ENCODE peak calls at places on chromosomes 5 and 9, in seven cellular contexts. One of them, this sample, is unnamed.

GRCh38 chr9:105887679-105888078 is 193.3 kb downstream of the TMEM38B start:
- DNase-seq in fibroblast of pulmonary artery: no peak
- DNase-seq in stomach: no peak
- DNase-seq in epithelial cell of proximal tubule: no peak
- DNase-seq in HCT116: no peak
- DNase-seq in OCI-LY7: no peak
- DNase-seq in colonic mucosa: no peak
- DNase-seq in this sample: no peak

GRCh38 chr5:27308151-27308550 is 269.8 kb upstream of the CDH9 start:
- DNase-seq in OCI-LY7: no peak
- DNase-seq in colonic mucosa: no peak
- DNase-seq in epithelial cell of proximal tubule: peak; percentile 20
- DNase-seq in fibroblast of pulmonary artery: no peak
- DNase-seq in stomach: no peak
- DNase-seq in HCT116: no peak
- DNase-seq in this sample: no peak

GRCh38 chr5:127001621-127002296 is 28.6 kb downstream of the MARCHF3 start:
- DNase-seq in OCI-LY7: no peak
- DNase-seq in epithelial cell of proximal tubule: no peak
- DNase-seq in HCT116: no peak
- DNase-seq in stomach: no peak
- DNase-seq in colonic mucosa: no peak
- DNase-seq in fibroblast of pulmonary artery: peak; percentile 88
- DNase-seq in this sample: no peak

GRCh38 chr5:145260670-145261069 is 574.5 kb downstream of the PRELID2 start:
- DNase-seq in fibroblast of pulmonary artery: no peak
- DNase-seq in colonic mucosa: no peak
- DNase-seq in stomach: no peak
- DNase-seq in HCT116: no peak
- DNase-seq in epithelial cell of proximal tubule: no peak
- DNase-seq in OCI-LY7: no peak
- DNase-seq in this sample: no peak

GRCh38 chr5:33827335-33827734 is 64.5 kb downstream of the ADAMTS12 start:
- DNase-seq in fibroblast of pulmonary artery: no peak
- DNase-seq in OCI-LY7: no peak
- DNase-seq in HCT116: no peak
- DNase-seq in colonic mucosa: no peak
- DNase-seq in epithelial cell of proximal tubule: no peak
- DNase-seq in stomach: no peak
- DNase-seq in this sample: no peak

GRCh38 chr5:67267522-67268232 is 71.1 kb upstream of the CD180 start:
- DNase-seq in colonic mucosa: peak; percentile 32
- DNase-seq in stomach: no peak
- DNase-seq in fibroblast of pulmonary artery: no peak
- DNase-seq in HCT116: no peak
- DNase-seq in OCI-LY7: no peak
- DNase-seq in epithelial cell of proximal tubule: no peak
- DNase-seq in this sample: peak; percentile 59

GRCh38 chr5:139481580-139482049 is 943 bp downstream of the STING1 start:
- DNase-seq in stomach: no peak
- DNase-seq in fibroblast of pulmonary artery: peak; percentile 35
- DNase-seq in epithelial cell of proximal tubule: no peak
- DNase-seq in colonic mucosa: peak; percentile 56
- DNase-seq in OCI-LY7: no peak
- DNase-seq in HCT116: no peak
- DNase-seq in this sample: no peak

GRCh38 chr5:177086918-177087706 is 397 bp downstream of the FGFR4 start:
- DNase-seq in colonic mucosa: peak; percentile 91
- DNase-seq in HCT116: peak; percentile 61
- DNase-seq in fibroblast of pulmonary artery: no peak
- DNase-seq in OCI-LY7: peak; percentile 69
- DNase-seq in stomach: peak; percentile 70
- DNase-seq in epithelial cell of proximal tubule: peak; percentile 27
- DNase-seq in this sample: no peak

DNA sequence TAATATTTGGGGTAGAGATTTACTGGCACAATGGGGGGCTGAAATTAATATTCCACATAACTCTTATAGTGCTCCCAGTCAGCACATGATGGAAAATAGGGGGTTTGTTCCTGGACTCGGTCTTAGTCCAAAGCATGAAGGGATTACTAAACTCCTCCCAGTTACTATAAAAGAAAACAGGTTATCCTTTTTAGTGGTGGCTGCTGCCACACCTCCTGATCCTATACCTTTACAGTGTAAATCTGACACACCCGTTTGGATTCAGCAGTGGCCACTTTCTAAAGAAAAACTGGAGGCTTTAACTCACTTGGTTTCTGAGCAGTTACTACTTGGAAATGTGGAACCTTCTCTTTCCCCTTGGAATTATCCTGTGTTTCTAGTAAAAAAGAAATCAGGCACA is 572.9 kb upstream of the PTGER4 start:
- DNase-seq in epithelial cell of proximal tubule: no peak
- DNase-seq in OCI-LY7: no peak
- DNase-seq in colonic mucosa: peak; percentile 44
- DNase-seq in stomach: no peak
- DNase-seq in HCT116: no peak
- DNase-seq in fibroblast of pulmonary artery: no peak
- DNase-seq in this sample: no peak
- H3K4me3 ChIP-seq in epithelial cell of proximal tubule: no peak overlapping the region
- H3K4me3 ChIP-seq in OCI-LY7: no peak overlapping the region
- H3K4me3 ChIP-seq in colonic mucosa: no peak overlapping the region
- H3K4me3 ChIP-seq in stomach: no peak overlapping the region
- H3K4me3 ChIP-seq in HCT116: no peak overlapping the region
- H3K4me3 ChIP-seq in fibroblast of pulmonary artery: no peak overlapping the region
- H3K4me3 ChIP-seq in this sample: no peak overlapping the region

DNA sequence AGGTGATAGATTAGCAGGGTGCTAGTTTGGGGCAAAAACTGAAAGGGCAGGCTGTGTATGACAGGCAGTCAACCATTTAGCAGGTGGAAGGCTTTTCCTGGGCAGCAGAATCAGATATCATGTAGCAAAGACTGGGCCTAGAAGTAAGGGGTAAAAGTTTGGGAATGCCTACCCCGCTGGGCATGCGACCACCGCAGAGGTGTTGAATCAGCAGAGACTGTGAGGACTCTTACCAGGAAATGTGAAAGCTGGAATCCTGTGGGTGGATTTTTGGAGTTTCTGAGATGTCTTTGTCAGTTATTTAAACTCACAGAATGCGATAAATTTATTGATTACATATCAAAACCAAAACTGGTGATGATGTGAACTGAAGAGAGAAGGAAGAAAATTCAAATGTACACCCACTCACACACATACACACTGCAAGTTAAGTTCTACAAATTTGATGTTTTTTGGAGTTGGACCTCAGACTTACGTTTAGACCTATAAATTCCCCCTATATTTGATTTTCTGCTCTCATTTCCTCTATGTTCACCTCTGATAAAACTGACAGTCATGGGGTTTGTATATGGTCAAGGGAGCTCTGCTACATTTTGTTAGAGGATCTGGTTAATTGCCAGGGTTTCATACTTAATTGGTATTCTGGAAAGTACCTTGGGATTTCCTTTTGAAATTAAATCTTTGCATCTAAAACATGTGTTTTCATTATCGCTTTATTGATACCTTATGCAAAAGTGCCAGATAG is 333.6 kb downstream of the CSNK1G3 start:
- DNase-seq in stomach: no peak
- DNase-seq in HCT116: no peak
- DNase-seq in colonic mucosa: no peak
- DNase-seq in OCI-LY7: no peak
- DNase-seq in fibroblast of pulmonary artery: no peak
- DNase-seq in epithelial cell of proximal tubule: no peak
- DNase-seq in this sample: no peak
- TF ChIP-seq CTCF in stomach: no peak
- TF ChIP-seq CTCF in HCT116: no peak
- TF ChIP-seq CTCF in colonic mucosa: no peak
- TF ChIP-seq CTCF in OCI-LY7: no peak
- TF ChIP-seq CTCF in fibroblast of pulmonary artery: no peak
- TF ChIP-seq CTCF in epithelial cell of proximal tubule: no peak
- TF ChIP-seq CTCF in this sample: no peak

GRCh38 chr5:124876983-124877382 is 130.5 kb upstream of the ZNF608 start:
- DNase-seq in fibroblast of pulmonary artery: no peak
- DNase-seq in epithelial cell of proximal tubule: no peak
- DNase-seq in HCT116: no peak
- DNase-seq in OCI-LY7: no peak
- DNase-seq in colonic mucosa: no peak
- DNase-seq in stomach: no peak
- DNase-seq in this sample: no peak

GRCh38 chr5:124878583-124879345 is 132.3 kb upstream of the ZNF608 start:
- DNase-seq in epithelial cell of proximal tubule: no peak
- DNase-seq in fibroblast of pulmonary artery: no peak
- DNase-seq in colonic mucosa: no peak
- DNase-seq in OCI-LY7: no peak
- DNase-seq in HCT116: no peak
- DNase-seq in stomach: no peak
- DNase-seq in this sample: no peak

GRCh38 chr5:124877501-124878146 is 131.2 kb upstream of the ZNF608 start:
- DNase-seq in stomach: no peak
- DNase-seq in colonic mucosa: no peak
- DNase-seq in HCT116: no peak
- DNase-seq in OCI-LY7: no peak
- DNase-seq in fibroblast of pulmonary artery: no peak
- DNase-seq in epithelial cell of proximal tubule: no peak
- DNase-seq in this sample: no peak

GRCh38 chr5:124873189-124873588 is 126.8 kb upstream of the ZNF608 start:
- DNase-seq in OCI-LY7: no peak
- DNase-seq in stomach: no peak
- DNase-seq in fibroblast of pulmonary artery: no peak
- DNase-seq in colonic mucosa: no peak
- DNase-seq in HCT116: no peak
- DNase-seq in epithelial cell of proximal tubule: no peak
- DNase-seq in this sample: no peak

DNA sequence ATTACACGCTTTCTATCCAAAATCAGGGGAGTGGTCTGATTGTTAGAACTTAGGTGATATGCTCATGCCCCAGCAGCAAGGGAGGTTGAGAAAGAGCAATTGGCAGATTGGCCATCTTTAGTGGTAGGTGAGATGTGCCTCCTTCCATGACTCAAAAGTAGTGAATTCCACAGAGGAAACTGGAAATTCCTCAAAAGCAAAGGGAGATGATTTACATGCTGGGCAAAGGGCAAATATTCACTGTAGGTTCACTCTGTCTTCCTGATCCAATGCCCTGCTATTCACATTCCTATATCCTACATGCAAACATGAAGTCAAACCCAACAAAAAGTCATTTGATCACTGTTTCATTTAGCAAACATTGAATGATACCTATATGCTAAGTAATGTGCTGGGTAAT is 130.1 kb upstream of the ZNF608 start:
- DNase-seq in stomach: no peak
- DNase-seq in colonic mucosa: no peak
- DNase-seq in fibroblast of pulmonary artery: no peak
- DNase-seq in OCI-LY7: no peak
- DNase-seq in HCT116: no peak
- DNase-seq in epithelial cell of proximal tubule: peak; percentile 9
- DNase-seq in this sample: no peak
- H3K4me3 ChIP-seq in stomach: no peak overlapping the region
- H3K4me3 ChIP-seq in colonic mucosa: no peak overlapping the region
- H3K4me3 ChIP-seq in fibroblast of pulmonary artery: no peak overlapping the region
- H3K4me3 ChIP-seq in OCI-LY7: no peak overlapping the region
- H3K4me3 ChIP-seq in HCT116: no peak overlapping the region
- H3K4me3 ChIP-seq in epithelial cell of proximal tubule: no peak overlapping the region
- H3K4me3 ChIP-seq in this sample: no peak overlapping the region

GRCh38 chr9:116313638-116314037 is 160.0 kb downstream of the PAPPA start:
- DNase-seq in epithelial cell of proximal tubule: no peak
- DNase-seq in OCI-LY7: no peak
- DNase-seq in colonic mucosa: no peak
- DNase-seq in stomach: no peak
- DNase-seq in HCT116: no peak
- DNase-seq in fibroblast of pulmonary artery: no peak
- DNase-seq in this sample: no peak
- TF ChIP-seq CTCF in epithelial cell of proximal tubule: peak; percentile 41
- TF ChIP-seq CTCF in OCI-LY7: no peak
- TF ChIP-seq CTCF in colonic mucosa: no peak
- TF ChIP-seq CTCF in stomach: no peak
- TF ChIP-seq CTCF in HCT116: no peak
- TF ChIP-seq CTCF in fibroblast of pulmonary artery: peak; percentile 30
- TF ChIP-seq CTCF in this sample: peak; percentile 6

DNA sequence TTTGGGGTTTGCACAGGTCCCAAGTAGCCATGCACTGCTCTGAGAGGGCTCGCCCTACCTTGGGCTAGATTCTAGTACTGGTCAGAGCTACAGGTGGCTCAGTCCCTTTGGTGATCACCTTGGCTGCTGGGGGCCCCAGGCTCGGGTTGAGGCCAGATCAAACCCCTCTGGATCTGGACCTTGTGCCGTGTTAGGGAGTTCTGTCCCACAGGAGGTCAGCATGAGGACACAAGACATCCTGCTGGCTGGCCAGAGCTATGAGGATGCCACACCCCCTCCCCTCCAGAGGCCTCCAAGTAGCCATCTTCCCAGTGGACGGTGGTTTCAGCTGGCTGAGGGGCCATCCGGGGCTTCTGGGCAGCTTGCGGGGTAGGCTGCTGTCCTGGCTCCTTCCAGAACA is 10.6 kb downstream of the CDK20 start:
- DNase-seq in HCT116: no peak
- DNase-seq in epithelial cell of proximal tubule: no peak
- DNase-seq in stomach: no peak
- DNase-seq in fibroblast of pulmonary artery: no peak
- DNase-seq in OCI-LY7: no peak
- DNase-seq in colonic mucosa: no peak
- DNase-seq in this sample: no peak
- H3K4me3 ChIP-seq in HCT116: no peak overlapping the region
- H3K4me3 ChIP-seq in epithelial cell of proximal tubule: no peak overlapping the region
- H3K4me3 ChIP-seq in stomach: no peak overlapping the region
- H3K4me3 ChIP-seq in fibroblast of pulmonary artery: no peak overlapping the region
- H3K4me3 ChIP-seq in OCI-LY7: no peak overlapping the region
- H3K4me3 ChIP-seq in colonic mucosa: no peak overlapping the region
- H3K4me3 ChIP-seq in this sample: no peak overlapping the region

GRCh38 chr5:132134384-132134783 is 60.8 kb downstream of the CSF2 start:
- DNase-seq in colonic mucosa: no peak
- DNase-seq in HCT116: peak; percentile 8
- DNase-seq in epithelial cell of proximal tubule: no peak
- DNase-seq in OCI-LY7: no peak
- DNase-seq in stomach: no peak
- DNase-seq in fibroblast of pulmonary artery: peak; percentile 50
- DNase-seq in this sample: no peak
- TF ChIP-seq CTCF in colonic mucosa: no peak
- TF ChIP-seq CTCF in HCT116: peak; percentile 57
- TF ChIP-seq CTCF in epithelial cell of proximal tubule: peak; percentile 52
- TF ChIP-seq CTCF in OCI-LY7: peak; percentile 64
- TF ChIP-seq CTCF in stomach: no peak
- TF ChIP-seq CTCF in fibroblast of pulmonary artery: peak; percentile 41
- TF ChIP-seq CTCF in this sample: peak; percentile 31

DNA sequence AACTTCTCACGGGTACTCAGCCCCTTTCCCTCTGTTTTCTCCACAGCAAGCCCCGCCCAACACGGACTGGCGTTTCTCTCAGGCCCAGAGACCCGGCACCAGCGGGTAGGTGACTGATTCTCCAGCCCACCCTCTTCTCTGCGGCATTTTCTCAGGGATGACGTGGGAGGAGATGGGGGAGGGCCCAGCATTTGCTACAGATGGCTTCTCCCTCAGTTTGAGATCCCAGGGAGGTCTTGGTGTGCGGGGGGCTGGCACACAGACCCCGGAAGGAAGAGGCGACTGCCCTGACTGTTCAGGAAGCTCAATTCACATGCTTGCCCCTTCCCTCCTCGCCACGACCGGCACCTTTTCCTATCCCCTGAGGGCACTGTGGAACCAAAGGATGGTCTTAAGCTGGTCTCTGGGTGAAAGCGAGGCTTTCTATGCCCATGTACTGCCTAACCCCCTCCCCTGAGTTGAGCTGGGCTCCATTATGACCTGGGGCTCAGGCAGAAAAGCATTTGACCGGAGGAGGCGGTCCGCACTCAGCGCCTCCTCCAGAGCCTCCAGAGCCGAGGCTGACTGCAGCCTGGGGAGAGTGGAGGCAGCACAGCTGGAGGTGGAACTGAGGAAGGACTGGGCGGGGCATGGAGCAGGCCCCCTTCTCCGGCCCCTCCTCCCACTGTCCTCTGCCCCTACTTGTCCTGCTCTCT is 6.0 kb downstream of the PCDHGC5 start:
- DNase-seq in colonic mucosa: no peak
- DNase-seq in HCT116: no peak
- DNase-seq in OCI-LY7: no peak
- DNase-seq in epithelial cell of proximal tubule: no peak
- DNase-seq in fibroblast of pulmonary artery: no peak
- DNase-seq in stomach: no peak
- DNase-seq in this sample: no peak
- H3K4me3 ChIP-seq in colonic mucosa: no peak overlapping the region
- H3K4me3 ChIP-seq in HCT116: no peak overlapping the region
- H3K4me3 ChIP-seq in OCI-LY7: no peak overlapping the region
- H3K4me3 ChIP-seq in epithelial cell of proximal tubule: no peak overlapping the region
- H3K4me3 ChIP-seq in fibroblast of pulmonary artery: no peak overlapping the region
- H3K4me3 ChIP-seq in stomach: no peak overlapping the region
- H3K4me3 ChIP-seq in this sample: no peak overlapping the region